ENCODE peak calls at places on chromosomes 13 and 19, in six cellular contexts. T is naive B cell; E is CD4-positive, CD25-positive, alpha-beta regulatory T cell; H is GM06990; M is activated CD4-positive, CD25-positive, alpha-beta regulatory T cell; B is GM04503. N is an unnamed sample.

GRCh38 chr19:43525836-43526771 is 897 bp downstream of the ETHE1 start:
- DNase-seq in M (no peak), E (no peak), B (no peak), T (no peak), H (no peak), N (no peak)

GRCh38 chr19:12550951-12551832 is at the start of gene ZNF564:
- DNase-seq in B (peak; percentile 94), M (peak; percentile 81), T (peak; percentile 98), H (peak; percentile 91), E (peak; percentile 88), N (peak; percentile 95)

GRCh38 chr19:32570081-32570785 is 10.8 kb upstream of the PDCD5 start:
- DNase-seq in T (peak; percentile 18), E (peak; percentile 36), H (no peak), M (no peak), B (no peak), N (peak; percentile 15)

GRCh38 chr13:21747456-21747855 is 76.6 kb downstream of the FGF9 start:
- DNase-seq in E (no peak), H (no peak), B (no peak), T (no peak), M (no peak), N (no peak)

GRCh38 chr19:45526143-45526542 is 18.9 kb downstream of the VASP start:
- DNase-seq in E (no peak), M (no peak), B (no peak), H (no peak), T (no peak), N (no peak)

GRCh38 chr13:113110048-113110851 is 4.7 kb downstream of the F7 start:
- DNase-seq in B (no peak), T (no peak), M (no peak), E (no peak), H (no peak), N (no peak)

GRCh38 chr19:40623403-40624239 is 22.5 kb downstream of the LTBP4 start:
- DNase-seq in H (peak; percentile 48), M (no peak), E (no peak), T (no peak), B (no peak), N (no peak)

GRCh38 chr13:27359203-27359821 is 65.1 kb upstream of the GTF3A start:
- DNase-seq in H (no peak), B (no peak), T (peak; percentile 60), E (peak; percentile 48), M (peak; percentile 44), N (peak; percentile 6)

GRCh38 chr13:81017525-81018152 is 676.7 kb upstream of the SPRY2 start:
- DNase-seq in H (no peak), B (no peak), M (no peak), T (peak; percentile 35), E (no peak), N (no peak)

GRCh38 chr19:19155495-19156219 is 14.4 kb downstream of the MEF2B start:
- DNase-seq in E (no peak), B (no peak), H (peak; percentile 86), T (no peak), M (no peak), N (no peak)

GRCh38 chr19:4577020-4577782 is 17.7 kb upstream of the SEMA6B start:
- DNase-seq in M (no peak), H (no peak), T (no peak), B (no peak), E (no peak), N (no peak)

GRCh38 chr19:31781542-31781941 is 432.3 kb upstream of the TSHZ3 start:
- DNase-seq in B (no peak), E (no peak), M (no peak), H (no peak), T (no peak), N (no peak)

GRCh38 chr19:33640773-33641172 is 19.0 kb downstream of the CHST8 start:
- DNase-seq in T (no peak), B (no peak), H (no peak), E (no peak), M (no peak), N (no peak)

GRCh38 chr19:10471909-10472308 is 31.2 kb downstream of the KEAP1 start:
- DNase-seq in M (no peak), B (no peak), T (no peak), H (no peak), E (no peak), N (no peak)

GRCh38 chr19:5804516-5805464 is at the start of gene NRTN:
- DNase-seq in B (no peak), H (no peak), T (no peak), M (no peak), E (peak; percentile 45), N (no peak)

GRCh38 chr19:8738377-8738776 is 16.9 kb downstream of the OR2Z1 start:
- DNase-seq in T (no peak), E (no peak), H (no peak), M (no peak), B (no peak), N (no peak)

GRCh38 chr13:79941752-79942151 is 399.2 kb downstream of the SPRY2 start:
- DNase-seq in E (no peak), T (no peak), M (no peak), B (no peak), H (no peak), N (no peak)

GRCh38 chr13:77533875-77534788 is 1.4 kb upstream of the SCEL start:
- DNase-seq in H (no peak), M (no peak), T (no peak), E (no peak), B (no peak), N (no peak)

GRCh38 chr19:35885909-35886308 is 14.4 kb downstream of the NFKBID start:
- DNase-seq in H (no peak), M (no peak), T (peak; percentile 6), B (no peak), E (no peak), N (no peak)

GRCh38 chr13:99083976-99084375 is 106.1 kb upstream of the DOCK9 start:
- DNase-seq in E (no peak), T (peak; percentile 29), B (no peak), H (no peak), M (no peak), N (no peak)

GRCh38 chr19:49930483-49931011 is 1.2 kb upstream of the NUP62 start:
- DNase-seq in H (no peak), T (no peak), E (peak; percentile 18), B (no peak), M (no peak), N (no peak)

GRCh38 chr13:23384111-23384510 is 49.4 kb downstream of the SACS start:
- DNase-seq in M (no peak), E (no peak), T (peak; percentile 85), B (no peak), H (peak; percentile 69), N (no peak)

GRCh38 chr13:59701261-59701660 is 462.5 kb downstream of the DIAPH3 start:
- DNase-seq in E (no peak), B (no peak), T (no peak), M (no peak), H (no peak), N (no peak)

GRCh38 chr13:110883539-110883938 is 31.3 kb downstream of the ANKRD10 start:
- DNase-seq in T (no peak), E (no peak), M (no peak), H (no peak), B (no peak), N (no peak)

GRCh38 chr13:100870898-100871297 is 196.3 kb upstream of the TMTC4 start:
- DNase-seq in M (no peak), H (no peak), E (no peak), B (no peak), T (no peak), N (no peak)

GRCh38 chr19:35037716-35038622 is 3.6 kb upstream of the HPN start:
- DNase-seq in T (no peak), E (no peak), M (no peak), B (no peak), H (no peak), N (no peak)

GRCh38 chr19:5309438-5310204 is 31.0 kb downstream of the PTPRS start:
- DNase-seq in B (no peak), E (no peak), T (no peak), M (no peak), H (no peak), N (no peak)

GRCh38 chr13:39930544-39931444 is 275.3 kb downstream of the COG6 start:
- DNase-seq in B (no peak), M (no peak), H (no peak), T (no peak), E (no peak), N (no peak)

GRCh38 chr19:13001166-13001501 is 5.9 kb downstream of the NFIX start:
- DNase-seq in E (no peak), T (no peak), M (no peak), H (no peak), B (no peak), N (no peak)

GRCh38 chr13:34618654-34619053 is 323.4 kb upstream of the NBEA start:
- DNase-seq in E (no peak), B (no peak), H (no peak), T (no peak), M (no peak), N (no peak)

GRCh38 chr13:43085545-43085944 is 62.2 kb downstream of the DNAJC15 start:
- DNase-seq in E (no peak), M (no peak), B (no peak), T (no peak), H (no peak), N (no peak)

GRCh38 chr19:13557756-13558398 is 51.6 kb upstream of the CACNA1A start:
- DNase-seq in M (no peak), B (no peak), T (no peak), E (no peak), H (no peak), N (no peak)

GRCh38 chr13:19957320-19958118 is 1.0 kb upstream of the ZMYM2 start:
- DNase-seq in T (peak; percentile 79), E (peak; percentile 77), M (peak; percentile 61), H (peak; percentile 84), B (peak; percentile 16), N (peak; percentile 78)

GRCh38 chr19:58559275-58560006 is 1.0 kb upstream of the UBE2M start:
- DNase-seq in E (peak; percentile 47), T (no peak), M (no peak), B (peak; percentile 61), H (peak; percentile 88), N (no peak)

GRCh38 chr13:80979035-80979641 is 638.2 kb upstream of the SPRY2 start:
- DNase-seq in B (no peak), H (no peak), M (no peak), T (peak; percentile 9), E (no peak), N (no peak)

GRCh38 chr19:35115538-35115951 is at the start of gene FXYD3:
- DNase-seq in E (no peak), H (no peak), M (no peak), T (no peak), B (no peak), N (no peak)

GRCh38 chr19:8688930-8689329 is 9.7 kb downstream of the ACTL9 start:
- DNase-seq in B (no peak), T (no peak), H (no peak), M (no peak), E (no peak), N (no peak)

GRCh38 chr13:39201075-39201630 is 162.9 kb downstream of the NHLRC3 start:
- DNase-seq in B (no peak), T (no peak), E (no peak), M (no peak), H (no peak), N (no peak)

N was measured in NK-92 treated with Interleukin-12 subunit alpha and Interleukin-12 subunit beta, amount 100 ng/mL, for 24 hours.